ENCODE peak calls at places on chromosomes 6 and 20, in seven cellular contexts. One of them, this sample, is unnamed.

GRCh38 chr20:59955131-59955796 is 3.0 kb upstream of the CDH26 start:
- DNase-seq in AG04450: no peak
- DNase-seq in breast epithelium: no peak
- DNase-seq in left ventricle myocardium inferior: no peak
- DNase-seq in cardiac muscle cell: no peak
- DNase-seq in SJSA1: no peak
- DNase-seq in fibroblast of pulmonary artery: no peak
- DNase-seq in this sample: peak; percentile 61

GRCh38 chr20:33061626-33062025 is 7.9 kb downstream of the BPIFB3 start:
- DNase-seq in AG04450: no peak
- DNase-seq in breast epithelium: no peak
- DNase-seq in left ventricle myocardium inferior: no peak
- DNase-seq in cardiac muscle cell: no peak
- DNase-seq in SJSA1: no peak
- DNase-seq in fibroblast of pulmonary artery: no peak
- DNase-seq in this sample: no peak

GRCh38 chr6:21801786-21802610 is 208.4 kb downstream of the SOX4 start:
- DNase-seq in AG04450: no peak
- DNase-seq in breast epithelium: no peak
- DNase-seq in left ventricle myocardium inferior: no peak
- DNase-seq in cardiac muscle cell: no peak
- DNase-seq in SJSA1: no peak
- DNase-seq in fibroblast of pulmonary artery: no peak
- DNase-seq in this sample: no peak

GRCh38 chr6:4661391-4661790 is 114.8 kb upstream of the CDYL start:
- DNase-seq in AG04450: no peak
- DNase-seq in breast epithelium: no peak
- DNase-seq in left ventricle myocardium inferior: no peak
- DNase-seq in cardiac muscle cell: no peak
- DNase-seq in SJSA1: no peak
- DNase-seq in fibroblast of pulmonary artery: no peak
- DNase-seq in this sample: no peak

GRCh38 chr6:75530696-75531095 is 37.1 kb upstream of the FILIP1 start:
- DNase-seq in AG04450: no peak
- DNase-seq in breast epithelium: no peak
- DNase-seq in left ventricle myocardium inferior: no peak
- DNase-seq in cardiac muscle cell: peak; percentile 85
- DNase-seq in SJSA1: no peak
- DNase-seq in fibroblast of pulmonary artery: peak; percentile 90
- DNase-seq in this sample: no peak

GRCh38 chr6:42049116-42049809 is 1.1 kb upstream of the TAF8 start:
- DNase-seq in AG04450: no peak
- DNase-seq in breast epithelium: no peak
- DNase-seq in left ventricle myocardium inferior: no peak
- DNase-seq in cardiac muscle cell: no peak
- DNase-seq in SJSA1: no peak
- DNase-seq in fibroblast of pulmonary artery: no peak
- DNase-seq in this sample: no peak

GRCh38 chr6:56540950-56541600 is 101.6 kb downstream of the DST start:
- DNase-seq in AG04450: no peak
- DNase-seq in breast epithelium: no peak
- DNase-seq in left ventricle myocardium inferior: no peak
- DNase-seq in cardiac muscle cell: no peak
- DNase-seq in SJSA1: no peak
- DNase-seq in fibroblast of pulmonary artery: no peak
- DNase-seq in this sample: no peak

GRCh38 chr6:166515072-166515810 is 71.2 kb downstream of the RAMACL start:
- DNase-seq in AG04450: peak; percentile 61
- DNase-seq in breast epithelium: no peak
- DNase-seq in left ventricle myocardium inferior: no peak
- DNase-seq in cardiac muscle cell: peak; percentile 59
- DNase-seq in SJSA1: peak; percentile 89
- DNase-seq in fibroblast of pulmonary artery: peak; percentile 73
- DNase-seq in this sample: peak; percentile 67

GRCh38 chr6:163323719-163324118 is 90.8 kb upstream of the QKI start:
- DNase-seq in AG04450: no peak
- DNase-seq in breast epithelium: no peak
- DNase-seq in left ventricle myocardium inferior: no peak
- DNase-seq in cardiac muscle cell: no peak
- DNase-seq in SJSA1: no peak
- DNase-seq in fibroblast of pulmonary artery: no peak
- DNase-seq in this sample: no peak

GRCh38 chr6:167851349-167851952 is 24.7 kb downstream of the AFDN start:
- DNase-seq in AG04450: no peak
- DNase-seq in breast epithelium: no peak
- DNase-seq in left ventricle myocardium inferior: no peak
- DNase-seq in cardiac muscle cell: no peak
- DNase-seq in SJSA1: no peak
- DNase-seq in fibroblast of pulmonary artery: no peak
- DNase-seq in this sample: no peak

GRCh38 chr20:2693996-2694471 is 1.5 kb downstream of the EBF4 start:
- DNase-seq in AG04450: no peak
- DNase-seq in breast epithelium: no peak
- DNase-seq in left ventricle myocardium inferior: no peak
- DNase-seq in cardiac muscle cell: peak; percentile 13
- DNase-seq in SJSA1: peak; percentile 38
- DNase-seq in fibroblast of pulmonary artery: no peak
- DNase-seq in this sample: no peak

GRCh38 chr6:68880050-68880449 is 245.0 kb downstream of the ADGRB3 start:
- DNase-seq in AG04450: no peak
- DNase-seq in breast epithelium: no peak
- DNase-seq in left ventricle myocardium inferior: no peak
- DNase-seq in cardiac muscle cell: no peak
- DNase-seq in SJSA1: no peak
- DNase-seq in fibroblast of pulmonary artery: no peak
- DNase-seq in this sample: no peak

GRCh38 chr6:112956696-112957525 is 609.8 kb downstream of the RFPL4B start:
- DNase-seq in AG04450: peak; percentile 82
- DNase-seq in breast epithelium: no peak
- DNase-seq in left ventricle myocardium inferior: no peak
- DNase-seq in cardiac muscle cell: peak; percentile 99
- DNase-seq in SJSA1: no peak
- DNase-seq in fibroblast of pulmonary artery: peak; percentile 99
- DNase-seq in this sample: no peak

GRCh38 chr6:32200711-32201475 is 8.4 kb upstream of the GPSM3 start:
- DNase-seq in AG04450: no peak
- DNase-seq in breast epithelium: no peak
- DNase-seq in left ventricle myocardium inferior: no peak
- DNase-seq in cardiac muscle cell: no peak
- DNase-seq in SJSA1: peak; percentile 38
- DNase-seq in fibroblast of pulmonary artery: no peak
- DNase-seq in this sample: no peak

GRCh38 chr6:160321729-160322505 is 26.3 kb upstream of the SLC22A3 start:
- DNase-seq in AG04450: no peak
- DNase-seq in breast epithelium: no peak
- DNase-seq in left ventricle myocardium inferior: no peak
- DNase-seq in cardiac muscle cell: no peak
- DNase-seq in SJSA1: no peak
- DNase-seq in fibroblast of pulmonary artery: no peak
- DNase-seq in this sample: no peak

GRCh38 chr20:16241911-16242310 is 331.3 kb downstream of the KIF16B start:
- DNase-seq in AG04450: no peak
- DNase-seq in breast epithelium: no peak
- DNase-seq in left ventricle myocardium inferior: no peak
- DNase-seq in cardiac muscle cell: no peak
- DNase-seq in SJSA1: no peak
- DNase-seq in fibroblast of pulmonary artery: no peak
- DNase-seq in this sample: no peak

GRCh38 chr20:35772563-35773058 is 796 bp downstream of the PHF20 start:
- DNase-seq in AG04450: no peak
- DNase-seq in breast epithelium: no peak
- DNase-seq in left ventricle myocardium inferior: no peak
- DNase-seq in cardiac muscle cell: no peak
- DNase-seq in SJSA1: no peak
- DNase-seq in fibroblast of pulmonary artery: no peak
- DNase-seq in this sample: no peak

GRCh38 chr6:160400426-160400825 is 52.2 kb downstream of the SLC22A3 start:
- DNase-seq in AG04450: no peak
- DNase-seq in breast epithelium: no peak
- DNase-seq in left ventricle myocardium inferior: no peak
- DNase-seq in cardiac muscle cell: peak; percentile 72
- DNase-seq in SJSA1: no peak
- DNase-seq in fibroblast of pulmonary artery: peak; percentile 73
- DNase-seq in this sample: no peak

GRCh38 chr20:41509801-41510200 is 108.4 kb downstream of the CHD6 start:
- DNase-seq in AG04450: no peak
- DNase-seq in breast epithelium: no peak
- DNase-seq in left ventricle myocardium inferior: peak; percentile 52
- DNase-seq in cardiac muscle cell: peak; percentile 83
- DNase-seq in SJSA1: no peak
- DNase-seq in fibroblast of pulmonary artery: peak; percentile 66
- DNase-seq in this sample: no peak

GRCh38 chr6:53951383-53951782 is 156.6 kb downstream of the LRRC1 start:
- DNase-seq in AG04450: no peak
- DNase-seq in breast epithelium: no peak
- DNase-seq in left ventricle myocardium inferior: no peak
- DNase-seq in cardiac muscle cell: no peak
- DNase-seq in SJSA1: no peak
- DNase-seq in fibroblast of pulmonary artery: no peak
- DNase-seq in this sample: no peak

GRCh38 chr6:24931752-24932691 is 3.7 kb downstream of the RIPOR2 start:
- DNase-seq in AG04450: no peak
- DNase-seq in breast epithelium: no peak
- DNase-seq in left ventricle myocardium inferior: no peak
- DNase-seq in cardiac muscle cell: peak; percentile 54
- DNase-seq in SJSA1: no peak
- DNase-seq in fibroblast of pulmonary artery: peak; percentile 68
- DNase-seq in this sample: no peak

GRCh38 chr6:170236131-170236851 is 54.6 kb downstream of the DLL1 start:
- DNase-seq in AG04450: no peak
- DNase-seq in breast epithelium: peak; percentile 10
- DNase-seq in left ventricle myocardium inferior: peak; percentile 2
- DNase-seq in cardiac muscle cell: no peak
- DNase-seq in SJSA1: no peak
- DNase-seq in fibroblast of pulmonary artery: no peak
- DNase-seq in this sample: no peak

DNA sequence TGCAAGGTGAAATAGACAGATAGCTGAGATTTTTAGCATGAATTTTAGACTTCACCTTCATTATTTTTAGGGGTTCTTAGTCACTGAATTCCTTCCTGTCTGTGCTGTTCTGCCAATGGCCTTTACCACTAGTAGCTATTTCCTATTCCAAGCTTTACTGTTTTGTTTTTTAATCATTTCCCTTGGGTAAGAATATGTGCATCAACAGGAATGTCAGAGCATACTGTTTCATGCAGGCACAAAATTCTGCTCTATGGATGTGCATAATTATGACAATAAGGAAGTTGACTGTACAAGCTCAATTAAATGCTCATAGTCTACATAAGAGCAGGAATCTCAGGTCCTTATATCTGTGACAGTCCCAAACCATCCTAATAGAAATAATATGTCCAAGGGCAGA is 5.0 kb downstream of the TNFAIP3 start:
- DNase-seq in AG04450: no peak
- DNase-seq in breast epithelium: no peak
- DNase-seq in left ventricle myocardium inferior: no peak
- DNase-seq in cardiac muscle cell: no peak
- DNase-seq in SJSA1: no peak
- DNase-seq in fibroblast of pulmonary artery: no peak
- DNase-seq in this sample: peak; percentile 46
- H3K4me3 ChIP-seq in AG04450: no peak overlapping the region
- H3K4me3 ChIP-seq in breast epithelium: peak overlapping the region; percentile 32
- H3K4me3 ChIP-seq in left ventricle myocardium inferior: peak overlapping the region; percentile 34
- H3K4me3 ChIP-seq in cardiac muscle cell: no peak overlapping the region
- H3K4me3 ChIP-seq in SJSA1: no peak overlapping the region
- H3K4me3 ChIP-seq in fibroblast of pulmonary artery: peak overlapping the region; percentile 93
- H3K4me3 ChIP-seq in this sample: peak overlapping the region; percentile 76

GRCh38 chr20:63782051-63782471 is 42.5 kb downstream of the SLC2A4RG start:
- DNase-seq in AG04450: no peak
- DNase-seq in breast epithelium: no peak
- DNase-seq in left ventricle myocardium inferior: no peak
- DNase-seq in cardiac muscle cell: no peak
- DNase-seq in SJSA1: no peak
- DNase-seq in fibroblast of pulmonary artery: no peak
- DNase-seq in this sample: no peak
- H3K4me3 ChIP-seq in AG04450: no peak overlapping the region
- H3K4me3 ChIP-seq in breast epithelium: no peak overlapping the region
- H3K4me3 ChIP-seq in left ventricle myocardium inferior: no peak overlapping the region
- H3K4me3 ChIP-seq in cardiac muscle cell: no peak overlapping the region
- H3K4me3 ChIP-seq in SJSA1: no peak overlapping the region
- H3K4me3 ChIP-seq in fibroblast of pulmonary artery: no peak overlapping the region
- H3K4me3 ChIP-seq in this sample: no peak overlapping the region

DNA sequence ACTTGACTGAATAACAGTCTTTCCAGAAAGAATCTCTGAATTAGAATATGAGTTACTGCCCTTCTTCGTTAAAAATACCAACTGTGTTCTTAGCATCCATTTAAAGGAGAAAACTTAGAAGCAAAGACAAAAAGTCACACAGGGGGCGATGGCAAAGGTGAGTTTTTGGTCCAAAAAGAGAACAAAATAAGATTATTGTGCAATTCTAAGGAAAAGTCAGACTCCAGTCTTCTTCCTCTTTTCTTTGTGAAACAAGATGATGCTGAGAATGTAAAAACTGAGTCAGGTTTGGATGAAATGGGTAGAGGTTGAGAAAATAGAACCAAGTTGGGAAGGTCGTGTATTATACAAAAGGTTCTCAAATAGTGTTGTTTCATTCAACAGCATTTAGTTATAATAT is 1.6 kb downstream of the CYB5R4 start:
- DNase-seq in AG04450: no peak
- DNase-seq in breast epithelium: no peak
- DNase-seq in left ventricle myocardium inferior: no peak
- DNase-seq in cardiac muscle cell: no peak
- DNase-seq in SJSA1: no peak
- DNase-seq in fibroblast of pulmonary artery: no peak
- DNase-seq in this sample: no peak
- H3K4me3 ChIP-seq in AG04450: no peak overlapping the region
- H3K4me3 ChIP-seq in breast epithelium: no peak overlapping the region
- H3K4me3 ChIP-seq in left ventricle myocardium inferior: peak overlapping the region; percentile 87
- H3K4me3 ChIP-seq in cardiac muscle cell: no peak overlapping the region
- H3K4me3 ChIP-seq in SJSA1: no peak overlapping the region
- H3K4me3 ChIP-seq in fibroblast of pulmonary artery: peak overlapping the region; percentile 89
- H3K4me3 ChIP-seq in this sample: peak overlapping the region; percentile 87

GRCh38 chr20:9066196-9066595 is 2.7 kb upstream of the PLCB4 start:
- DNase-seq in AG04450: no peak
- DNase-seq in breast epithelium: no peak
- DNase-seq in left ventricle myocardium inferior: no peak
- DNase-seq in cardiac muscle cell: no peak
- DNase-seq in SJSA1: no peak
- DNase-seq in fibroblast of pulmonary artery: no peak
- DNase-seq in this sample: no peak

GRCh38 chr20:9070304-9070703 is 1.4 kb downstream of the PLCB4 start:
- DNase-seq in AG04450: no peak
- DNase-seq in breast epithelium: no peak
- DNase-seq in left ventricle myocardium inferior: no peak
- DNase-seq in cardiac muscle cell: no peak
- DNase-seq in SJSA1: no peak
- DNase-seq in fibroblast of pulmonary artery: no peak
- DNase-seq in this sample: no peak

GRCh38 chr20:9068896-9069663 is at the start of gene PLCB4:
- DNase-seq in AG04450: no peak
- DNase-seq in breast epithelium: peak; percentile 64
- DNase-seq in left ventricle myocardium inferior: peak; percentile 52
- DNase-seq in cardiac muscle cell: peak; percentile 34
- DNase-seq in SJSA1: peak; percentile 56
- DNase-seq in fibroblast of pulmonary artery: peak; percentile 24
- DNase-seq in this sample: peak; percentile 84

GRCh38 chr20:9071976-9072726 is 3.3 kb downstream of the PLCB4 start:
- DNase-seq in AG04450: no peak
- DNase-seq in breast epithelium: no peak
- DNase-seq in left ventricle myocardium inferior: no peak
- DNase-seq in cardiac muscle cell: peak; percentile 40
- DNase-seq in SJSA1: no peak
- DNase-seq in fibroblast of pulmonary artery: no peak
- DNase-seq in this sample: no peak

GRCh38 chr20:9068232-9068781 is 580 bp upstream of the PLCB4 start:
- DNase-seq in AG04450: no peak
- DNase-seq in breast epithelium: no peak
- DNase-seq in left ventricle myocardium inferior: peak; percentile 59
- DNase-seq in cardiac muscle cell: peak; percentile 19
- DNase-seq in SJSA1: peak; percentile 61
- DNase-seq in fibroblast of pulmonary artery: no peak
- DNase-seq in this sample: peak; percentile 73
- H3K4me3 ChIP-seq in AG04450: peak overlapping the region; percentile 89
- H3K4me3 ChIP-seq in breast epithelium: peak overlapping the region; percentile 84
- H3K4me3 ChIP-seq in left ventricle myocardium inferior: peak overlapping the region; percentile 94
- H3K4me3 ChIP-seq in cardiac muscle cell: peak overlapping the region; percentile 96
- H3K4me3 ChIP-seq in SJSA1: peak overlapping the region; percentile 86
- H3K4me3 ChIP-seq in fibroblast of pulmonary artery: peak overlapping the region; percentile 61
- H3K4me3 ChIP-seq in this sample: peak overlapping the region; percentile 67